ENCODE peak calls at places on chromosomes 11 and 22, in ten cellular contexts. C, Y, G, D, K, H, N, X, U and J are unnamed samples.

GRCh38 chr22:45511847-45512261 is 9.2 kb downstream of the FBLN1 start:
- DNase-seq in C (no peak), Y (no peak), G (no peak), D (no peak), K (peak; percentile 90), H (no peak), N (no peak), X (no peak), U (peak; percentile 92), J (no peak)

GRCh38 chr11:43975631-43976030 is 33.2 kb downstream of the C11orf96 start:
- DNase-seq in C (no peak), Y (no peak), G (no peak), D (no peak), K (peak; percentile 7), H (no peak), N (no peak), X (no peak), U (no peak), J (no peak)

GRCh38 chr22:37088108-37088605 is 21.4 kb downstream of the TMPRSS6 start:
- DNase-seq in C (no peak), Y (no peak), G (no peak), D (peak; percentile 63), K (no peak), H (no peak), N (peak; percentile 62), X (no peak), U (no peak), J (no peak)

GRCh38 chr22:38017272-38017920 is 33.0 kb upstream of the SOX10 start:
- DNase-seq in C (no peak), Y (peak; percentile 97), G (no peak), D (no peak), K (peak; percentile 58), H (no peak), N (no peak), X (peak; percentile 91), U (peak; percentile 24), J (no peak)

GRCh38 chr22:39259698-39260097 is 14.9 kb upstream of the PDGFB start:
- DNase-seq in C (no peak), Y (no peak), G (no peak), D (no peak), K (no peak), H (no peak), N (no peak), X (no peak), U (no peak), J (no peak)

GRCh38 chr11:128881221-128881620 is 9.9 kb upstream of the KCNJ5 start:
- DNase-seq in C (no peak), Y (no peak), G (no peak), D (no peak), K (no peak), H (no peak), N (no peak), X (no peak), U (no peak), J (no peak)

GRCh38 chr22:50218153-50218995 is 17.6 kb downstream of the SELENOO start:
- DNase-seq in C (no peak), Y (no peak), G (no peak), D (no peak), K (no peak), H (no peak), N (no peak), X (no peak), U (no peak), J (no peak)

GRCh38 chr11:23212829-23213228 is 352.6 kb upstream of the CCDC179 start:
- DNase-seq in C (no peak), Y (no peak), G (no peak), D (no peak), K (no peak), H (no peak), N (no peak), X (no peak), U (no peak), J (no peak)

GRCh38 chr11:95991545-95991944 is 67.6 kb upstream of the MTMR2 start:
- DNase-seq in C (no peak), Y (no peak), G (no peak), D (no peak), K (no peak), H (no peak), N (no peak), X (no peak), U (peak; percentile 67), J (no peak)

GRCh38 chr11:77375114-77375513 is 73.6 kb upstream of the GDPD4 start:
- DNase-seq in C (no peak), Y (no peak), G (no peak), D (no peak), K (no peak), H (no peak), N (no peak), X (no peak), U (peak; percentile 50), J (no peak)

GRCh38 chr22:38728899-38729796 is 23.4 kb downstream of the GTPBP1 start:
- DNase-seq in C (no peak), Y (no peak), G (no peak), D (no peak), K (no peak), H (no peak), N (no peak), X (no peak), U (no peak), J (no peak)

GRCh38 chr11:12497431-12497830 is 120.1 kb downstream of the PARVA start:
- DNase-seq in C (no peak), Y (no peak), G (no peak), D (no peak), K (no peak), H (no peak), N (no peak), X (no peak), U (no peak), J (no peak)

GRCh38 chr22:19666663-19667593 is 47.4 kb upstream of the SEPTIN5 start:
- DNase-seq in C (no peak), Y (peak; percentile 67), G (no peak), D (no peak), K (no peak), H (no peak), N (no peak), X (no peak), U (peak; percentile 79), J (no peak)

GRCh38 chr11:62256281-62256680 is 13.7 kb upstream of the SCGB2A2 start:
- DNase-seq in C (no peak), Y (no peak), G (no peak), D (no peak), K (no peak), H (no peak), N (no peak), X (no peak), U (no peak), J (no peak)

GRCh38 chr11:58067685-58068084 is 36.9 kb downstream of the OR6Q1 start:
- DNase-seq in C (no peak), Y (no peak), G (no peak), D (no peak), K (no peak), H (no peak), N (no peak), X (no peak), U (no peak), J (no peak)

GRCh38 chr11:31816467-31817053 is 5.4 kb upstream of the PAX6 start:
- DNase-seq in C (no peak), Y (no peak), G (peak; percentile 29), D (no peak), K (no peak), H (no peak), N (no peak), X (no peak), U (no peak), J (no peak)

GRCh38 chr22:50528682-50529415 is 963 bp downstream of the TYMP start:
- DNase-seq in C (no peak), Y (no peak), G (no peak), D (no peak), K (no peak), H (no peak), N (no peak), X (no peak), U (no peak), J (no peak)

GRCh38 chr11:68539370-68539769 is 78.8 kb downstream of the PPP6R3 start:
- DNase-seq in C (no peak), Y (no peak), G (no peak), D (no peak), K (no peak), H (no peak), N (no peak), X (no peak), U (no peak), J (no peak)

GRCh38 chr11:45885274-45885920 is at the start of gene MAPK8IP1:
- DNase-seq in C (peak; percentile 42), Y (no peak), G (peak; percentile 66), D (peak; percentile 43), K (no peak), H (peak; percentile 86), N (peak; percentile 78), X (no peak), U (no peak), J (peak; percentile 13)

GRCh38 chr11:122791836-122792235 is 46.5 kb upstream of the CRTAM start:
- DNase-seq in C (no peak), Y (no peak), G (no peak), D (no peak), K (no peak), H (no peak), N (no peak), X (no peak), U (peak; percentile 75), J (no peak)

GRCh38 chr11:131982154-131982553 is 611.7 kb downstream of the NTM start:
- DNase-seq in C (no peak), Y (no peak), G (no peak), D (no peak), K (no peak), H (no peak), N (no peak), X (no peak), U (no peak), J (no peak)

GRCh38 chr11:75576445-75577049 is 14.5 kb downstream of the SERPINH1 start:
- DNase-seq in C (no peak), Y (no peak), G (no peak), D (no peak), K (no peak), H (peak; percentile 58), N (no peak), X (peak; percentile 51), U (peak; percentile 46), J (no peak)

GRCh38 chr22:37661160-37661924 is 2.8 kb downstream of the PDXP start:
- DNase-seq in C (no peak), Y (no peak), G (peak; percentile 3), D (no peak), K (peak; percentile 57), H (no peak), N (peak; percentile 86), X (peak; percentile 87), U (peak; percentile 77), J (no peak)

GRCh38 chr22:24683671-24684070 is 80.7 kb downstream of the GGT1 start:
- DNase-seq in C (no peak), Y (no peak), G (no peak), D (no peak), K (no peak), H (no peak), N (no peak), X (no peak), U (peak; percentile 65), J (no peak)

GRCh38 chr11:115345840-115346239 is 158.4 kb downstream of the CADM1 start:
- DNase-seq in C (no peak), Y (no peak), G (no peak), D (no peak), K (no peak), H (no peak), N (no peak), X (no peak), U (no peak), J (no peak)

GRCh38 chr11:130448416-130449068 is at the start of gene ADAMTS15:
- DNase-seq in C (no peak), Y (peak; percentile 94), G (peak; percentile 96), D (peak; percentile 38), K (peak; percentile 58), H (no peak), N (peak; percentile 79), X (no peak), U (peak; percentile 93), J (no peak)

GRCh38 chr11:132992838-132993680 is 539.2 kb downstream of the OPCML start:
- DNase-seq in C (no peak), Y (no peak), G (peak; percentile 74), D (no peak), K (no peak), H (no peak), N (no peak), X (peak; percentile 50), U (peak; percentile 8), J (no peak)

GRCh38 chr11:65590240-65590738 is 5.3 kb downstream of the KCNK7 start:
- DNase-seq in C (no peak), Y (no peak), G (peak; percentile 54), D (no peak), K (no peak), H (no peak), N (peak; percentile 50), X (no peak), U (no peak), J (no peak)